ENCODE peak calls at places on chromosomes 3 and 15, in eight cellular contexts. G is AG09319, Q is fibroblast of the aortic adventitia, E is HFFc6, H is left lung, R is Panc1, N is endothelial cell, O is GM20000. P is an unnamed sample.

GRCh38 chr3:12138044-12138443 is 20.7 kb downstream of the TIMP4 start:
- DNase-seq in G (no peak), Q (peak), E (peak), H (no peak), R (no peak), N (peak), O (no peak), P (no peak)

GRCh38 chr15:100772478-100773378 is 106.9 kb upstream of the ALDH1A3 start:
- DNase-seq in G (no peak), Q (no peak), E (no peak), H (no peak), R (no peak), N (no peak), O (no peak), P (no peak)

GRCh38 chr3:40718209-40718608 is 193.4 kb downstream of the ZNF621 start:
- DNase-seq in G (no peak), Q (no peak), E (no peak), H (no peak), R (no peak), N (no peak), O (no peak), P (no peak)

GRCh38 chr3:197807969-197808587 is 17.0 kb downstream of the LRCH3 start:
- DNase-seq in G (no peak), Q (no peak), E (peak), H (no peak), R (no peak), N (no peak), O (no peak), P (no peak)

GRCh38 chr3:193894121-193894863 is 241.7 kb upstream of the HES1 start:
- DNase-seq in G (no peak), Q (no peak), E (no peak), H (peak), R (no peak), N (no peak), O (no peak), P (no peak)

GRCh38 chr15:49697121-49697520 is 76.3 kb downstream of the DTWD1 start:
- DNase-seq in G (no peak), Q (peak), E (peak), H (no peak), R (no peak), N (no peak), O (no peak), P (no peak)

GRCh38 chr3:126270145-126270811 is 86.9 kb downstream of the KLF15 start:
- DNase-seq in G (no peak), Q (peak), E (no peak), H (peak), R (no peak), N (no peak), O (no peak), P (no peak)

GRCh38 chr3:195119461-195120198 is 151.3 kb downstream of the XXYLT1 start:
- DNase-seq in G (peak), Q (peak), E (peak), H (no peak), R (no peak), N (peak), O (no peak), P (no peak)

GRCh38 chr3:57275393-57275792 is 17.1 kb downstream of the ASB14 start:
- DNase-seq in G (no peak), Q (no peak), E (no peak), H (no peak), R (no peak), N (no peak), O (no peak), P (no peak)

GRCh38 chr15:74314897-74315438 is 52.5 kb downstream of the CYP11A1 start:
- DNase-seq in G (no peak), Q (peak), E (no peak), H (no peak), R (no peak), N (no peak), O (no peak), P (no peak)

GRCh38 chr3:187006884-187007630 is 76.7 kb downstream of the ST6GAL1 start:
- DNase-seq in G (no peak), Q (no peak), E (no peak), H (no peak), R (no peak), N (no peak), O (no peak), P (no peak)

GRCh38 chr3:14467723-14468620 is 65.6 kb downstream of the SLC6A6 start:
- DNase-seq in G (no peak), Q (peak), E (no peak), H (no peak), R (no peak), N (peak), O (peak), P (peak)

GRCh38 chr3:126179825-126180476 is 435 bp downstream of the ALDH1L1 start:
- DNase-seq in G (no peak), Q (no peak), E (no peak), H (no peak), R (no peak), N (peak), O (no peak), P (no peak)

GRCh38 chr3:170506556-170506955 is 79.3 kb downstream of the SLC7A14 start:
- DNase-seq in G (peak), Q (peak), E (no peak), H (no peak), R (no peak), N (no peak), O (no peak), P (no peak)

GRCh38 chr3:5239602-5240001 is 52.1 kb downstream of the EDEM1 start:
- DNase-seq in G (no peak), Q (peak), E (no peak), H (no peak), R (no peak), N (no peak), O (no peak), P (no peak)

GRCh38 chr15:73240864-73241499 is 127.8 kb downstream of the HCN4 start:
- DNase-seq in G (peak), Q (peak), E (peak), H (no peak), R (no peak), N (peak), O (peak), P (peak)

GRCh38 chr3:62527484-62527883 is 154.1 kb upstream of the FEZF2 start:
- DNase-seq in G (no peak), Q (no peak), E (peak), H (no peak), R (no peak), N (no peak), O (no peak), P (no peak)

GRCh38 chr3:160400048-160400630 is 689 bp downstream of the SMC4 start:
- DNase-seq in G (no peak), Q (peak), E (peak), H (peak), R (no peak), N (peak), O (peak), P (no peak)

GRCh38 chr15:69750253-69750652 is 297.6 kb downstream of the RPLP1 start:
- DNase-seq in G (no peak), Q (no peak), E (no peak), H (no peak), R (no peak), N (no peak), O (no peak), P (no peak)

GRCh38 chr15:69751147-69751546 is 298.5 kb downstream of the RPLP1 start:
- DNase-seq in G (no peak), Q (no peak), E (no peak), H (no peak), R (no peak), N (no peak), O (no peak), P (no peak)

GRCh38 chr15:69748700-69749099 is 296.1 kb downstream of the RPLP1 start:
- DNase-seq in G (no peak), Q (no peak), E (no peak), H (no peak), R (no peak), N (no peak), O (no peak), P (no peak)

GRCh38 chr15:69749274-69749673 is 296.7 kb downstream of the RPLP1 start:
- DNase-seq in G (no peak), Q (no peak), E (no peak), H (no peak), R (no peak), N (no peak), O (no peak), P (no peak)

GRCh38 chr15:69749797-69750196 is 297.2 kb downstream of the RPLP1 start:
- DNase-seq in G (no peak), Q (no peak), E (no peak), H (no peak), R (no peak), N (no peak), O (peak), P (no peak)
- TF ChIP-seq CTCF in G (no peak), Q (peak), E (peak), H (no peak), R (peak), N (no peak), O (peak), P (no peak)

DNA sequence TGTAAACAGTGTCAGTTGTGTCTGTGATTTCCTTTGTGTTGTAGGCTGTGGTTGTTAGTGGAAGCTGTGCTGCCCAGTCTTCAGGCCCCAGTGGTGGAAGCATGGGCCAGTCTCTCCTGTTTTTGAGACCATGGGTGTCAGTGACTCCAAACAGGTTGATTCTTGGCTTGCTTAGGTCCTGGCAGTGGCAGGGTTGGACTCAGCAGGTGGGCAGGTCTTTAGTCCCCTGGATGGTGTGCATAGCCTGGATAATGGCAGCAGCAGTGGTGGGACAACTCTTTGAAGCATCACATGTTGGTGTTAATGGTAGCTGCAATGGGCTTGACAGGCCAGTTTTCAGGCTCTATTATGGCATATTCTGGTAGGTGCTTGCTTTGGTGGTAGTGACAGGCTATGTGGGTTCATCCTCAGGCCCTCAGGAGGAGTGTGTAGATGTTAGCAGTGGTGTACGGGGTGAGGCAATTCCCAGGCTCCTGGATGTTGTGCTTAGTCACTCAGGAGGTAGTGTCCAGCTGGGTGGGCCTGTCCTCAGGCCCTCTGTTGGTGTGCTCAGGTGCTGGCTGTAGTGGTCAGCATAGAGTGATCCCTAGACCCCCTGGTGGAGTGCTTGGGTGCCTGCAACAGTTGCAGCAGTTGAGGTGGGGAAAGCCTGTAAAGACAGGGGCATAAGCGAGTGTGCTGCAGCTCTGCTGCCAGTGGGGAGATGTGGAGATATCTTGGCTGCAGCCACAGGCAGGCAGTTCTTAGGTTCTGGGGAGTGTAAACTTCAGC is 596.7 kb downstream of the PDCD6IP start:
- DNase-seq in G (no peak), Q (no peak), E (no peak), H (no peak), R (no peak), N (no peak), O (no peak), P (no peak)
- TF ChIP-seq CTCF in G (no peak), Q (no peak), E (no peak), H (no peak), R (no peak), N (no peak), O (no peak), P (no peak)

GRCh38 chr3:37970802-37971201 is 19.8 kb upstream of the VILL start:
- DNase-seq in G (no peak), Q (no peak), E (no peak), H (no peak), R (no peak), N (no peak), O (no peak), P (no peak)

GRCh38 chr3:37968232-37968631 is 22.4 kb upstream of the VILL start:
- DNase-seq in G (no peak), Q (no peak), E (no peak), H (no peak), R (no peak), N (no peak), O (no peak), P (no peak)

GRCh38 chr3:37971467-37971866 is 19.1 kb upstream of the VILL start:
- DNase-seq in G (no peak), Q (no peak), E (no peak), H (no peak), R (no peak), N (no peak), O (no peak), P (no peak)

GRCh38 chr3:37968784-37969600 is 21.6 kb upstream of the VILL start:
- DNase-seq in G (no peak), Q (peak), E (no peak), H (no peak), R (no peak), N (no peak), O (no peak), P (no peak)

DNA sequence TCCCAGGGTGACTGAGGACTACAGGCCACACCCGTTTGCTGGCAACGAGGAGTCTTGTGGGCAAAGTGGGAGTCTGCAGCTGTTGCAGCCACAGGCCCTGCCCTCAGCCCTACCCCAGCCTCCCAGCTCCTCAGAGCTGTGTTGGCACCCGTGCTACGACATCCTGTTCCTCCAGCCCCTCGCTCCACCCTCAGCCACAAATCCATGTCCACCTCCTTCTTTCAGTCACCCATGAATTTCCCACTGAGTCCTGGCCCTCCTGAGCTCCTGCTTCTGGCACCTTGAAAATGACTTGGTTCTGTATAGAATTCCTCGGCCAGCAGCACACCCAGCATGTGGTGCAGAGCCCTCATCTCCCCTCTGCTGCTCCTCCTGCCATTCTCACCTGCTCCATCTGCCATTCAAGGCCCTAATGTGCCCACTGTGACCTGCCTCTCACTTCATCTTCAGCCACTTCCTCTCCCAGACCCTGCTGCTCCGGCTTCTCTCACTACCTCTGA is 20.9 kb upstream of the VILL start:
- DNase-seq in G (no peak), Q (no peak), E (no peak), H (no peak), R (no peak), N (no peak), O (no peak), P (no peak)
- TF ChIP-seq CTCF in G (no peak), Q (no peak), E (no peak), H (no peak), R (no peak), N (no peak), O (no peak), P (no peak)

GRCh38 chr3:127749787-127750225 is 72.5 kb downstream of the MGLL start:
- DNase-seq in G (no peak), Q (no peak), E (no peak), H (no peak), R (no peak), N (no peak), O (peak), P (no peak)
- TF ChIP-seq CTCF in G (no peak), Q (no peak), E (peak), H (no peak), R (no peak), N (no peak), O (peak), P (no peak)

GRCh38 chr3:196227629-196228493 is 11.5 kb downstream of the SLC51A start:
- DNase-seq in G (peak), Q (peak), E (no peak), H (no peak), R (no peak), N (no peak), O (no peak), P (no peak)
- TF ChIP-seq CTCF in G (no peak), Q (no peak), E (no peak), H (no peak), R (no peak), N (no peak), O (no peak), P (no peak)

GRCh38 chr3:128112406-128112968 is 11.1 kb downstream of the RUVBL1 start:
- DNase-seq in G (peak), Q (peak), E (peak), H (no peak), R (peak), N (no peak), O (no peak), P (no peak)
- TF ChIP-seq CTCF in G (no peak), Q (peak), E (peak), H (no peak), R (no peak), N (no peak), O (no peak), P (no peak)

GRCh38 chr3:30660656-30661055 is 54.3 kb downstream of the TGFBR2 start:
- DNase-seq in G (no peak), Q (no peak), E (no peak), H (no peak), R (no peak), N (no peak), O (no peak), P (no peak)

GRCh38 chr3:30658328-30659052 is 52.1 kb downstream of the TGFBR2 start:
- DNase-seq in G (no peak), Q (peak), E (peak), H (no peak), R (peak), N (no peak), O (peak), P (no peak)

GRCh38 chr3:30661107-30661873 is 54.9 kb downstream of the TGFBR2 start:
- DNase-seq in G (no peak), Q (no peak), E (no peak), H (no peak), R (no peak), N (no peak), O (no peak), P (no peak)

GRCh38 chr3:30659270-30660127 is 53.1 kb downstream of the TGFBR2 start:
- DNase-seq in G (peak), Q (peak), E (peak), H (no peak), R (peak), N (no peak), O (no peak), P (no peak)

GRCh38 chr3:30660128-30660525 is 53.7 kb downstream of the TGFBR2 start:
- DNase-seq in G (no peak), Q (no peak), E (no peak), H (no peak), R (no peak), N (no peak), O (no peak), P (no peak)
- TF ChIP-seq CTCF in G (no peak), Q (no peak), E (no peak), H (no peak), R (no peak), N (no peak), O (no peak), P (no peak)

GRCh38 chr3:69560818-69561217 is 174.9 kb upstream of the FRMD4B start:
- DNase-seq in G (no peak), Q (no peak), E (no peak), H (no peak), R (no peak), N (no peak), O (no peak), P (no peak)
- TF ChIP-seq CTCF in G (no peak), Q (no peak), E (no peak), H (no peak), R (no peak), N (no peak), O (no peak), P (no peak)

DNA sequence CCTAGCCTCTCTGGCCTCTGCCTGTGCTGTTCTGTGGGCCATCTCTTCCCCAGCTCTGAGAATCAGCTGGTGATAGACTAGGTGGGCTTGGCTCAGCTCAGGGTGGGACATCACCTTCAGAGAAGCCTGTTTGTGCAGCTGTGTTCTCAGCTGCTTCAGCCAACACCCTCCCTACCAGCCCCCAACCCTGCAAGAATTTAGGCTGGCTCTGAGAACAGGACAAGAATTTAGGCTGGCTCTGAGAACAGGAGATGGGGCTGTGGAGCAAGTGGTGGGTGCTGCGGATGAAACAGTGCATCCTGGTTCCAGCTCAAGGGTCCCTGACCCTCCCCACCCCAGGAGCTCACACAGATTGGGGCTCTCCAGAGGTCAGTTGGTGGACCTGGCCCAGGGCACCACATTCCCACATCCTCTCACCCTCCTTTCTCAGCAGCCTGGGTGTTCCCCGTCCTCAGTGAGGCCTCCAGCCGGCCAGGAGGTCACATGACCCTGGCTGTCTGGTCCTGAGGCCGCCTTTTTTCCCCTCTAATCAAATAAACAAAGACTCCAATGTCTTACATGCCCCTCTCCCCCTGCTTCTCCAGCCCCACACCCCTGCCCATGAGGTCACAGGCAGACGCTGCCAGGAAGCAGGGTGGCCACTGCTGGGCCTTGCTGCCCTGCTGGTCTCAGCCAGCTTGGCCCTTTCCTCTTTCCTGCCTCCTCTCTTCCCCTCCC is 14.9 kb downstream of the PLEKHO2 start:
- DNase-seq in G (peak), Q (peak), E (no peak), H (no peak), R (no peak), N (no peak), O (no peak), P (no peak)
- TF ChIP-seq CTCF in G (peak), Q (peak), E (no peak), H (no peak), R (no peak), N (no peak), O (no peak), P (no peak)

DNA sequence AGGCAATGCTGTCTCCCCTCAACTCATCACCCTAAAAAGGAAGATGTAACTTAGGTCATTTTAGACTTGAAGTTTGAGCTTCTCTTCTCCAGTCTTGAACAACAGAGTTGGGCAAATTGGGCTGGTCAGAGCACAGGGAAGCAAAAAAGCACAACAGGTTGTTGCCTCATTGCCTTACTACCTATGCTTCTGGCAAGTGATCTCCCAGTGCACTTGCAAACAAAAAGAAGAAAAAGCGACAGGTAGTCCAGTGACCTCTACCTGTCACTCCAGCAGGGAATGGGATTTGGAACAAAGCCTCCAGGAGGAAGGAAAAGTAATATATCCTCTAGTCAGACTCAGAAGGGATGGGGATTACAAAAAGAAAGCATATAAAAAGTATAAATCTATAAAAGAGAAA is 160.2 kb upstream of the MANF start:
- DNase-seq in G (no peak), Q (no peak), E (no peak), H (no peak), R (no peak), N (no peak), O (no peak), P (no peak)
- TF ChIP-seq CTCF in G (no peak), Q (no peak), E (no peak), H (no peak), R (no peak), N (no peak), O (no peak), P (no peak)

P was measured in activated B cell treated with CpG ODN at 0.5 μM for 24 hours.